ENCODE peak calls at places on chromosome 2, in six cellular contexts. One of them, this sample, is unnamed.

GRCh38 chr2:1591461-1591770 is 152.9 kb downstream of the PXDN start:
- DNase-seq in upper lobe of left lung: peak; percentile 78
- DNase-seq in psoas muscle: peak; percentile 40
- DNase-seq in gastrocnemius medialis: no peak
- DNase-seq in body of pancreas: no peak
- DNase-seq in spleen: no peak
- DNase-seq in this sample: no peak

GRCh38 chr2:200378652-200379290 is 72.3 kb downstream of the SPATS2L start:
- DNase-seq in upper lobe of left lung: no peak
- DNase-seq in psoas muscle: no peak
- DNase-seq in gastrocnemius medialis: no peak
- DNase-seq in body of pancreas: no peak
- DNase-seq in spleen: no peak
- DNase-seq in this sample: no peak

GRCh38 chr2:159515482-159515881 is 100.9 kb downstream of the BAZ2B start:
- DNase-seq in upper lobe of left lung: no peak
- DNase-seq in psoas muscle: no peak
- DNase-seq in gastrocnemius medialis: no peak
- DNase-seq in body of pancreas: no peak
- DNase-seq in spleen: no peak
- DNase-seq in this sample: no peak

GRCh38 chr2:36549063-36549662 is 48.8 kb downstream of the FEZ2 start:
- DNase-seq in upper lobe of left lung: no peak
- DNase-seq in psoas muscle: no peak
- DNase-seq in gastrocnemius medialis: no peak
- DNase-seq in body of pancreas: no peak
- DNase-seq in spleen: no peak
- DNase-seq in this sample: no peak

GRCh38 chr2:72211777-72212515 is 64.3 kb upstream of the CYP26B1 start:
- DNase-seq in upper lobe of left lung: no peak
- DNase-seq in psoas muscle: no peak
- DNase-seq in gastrocnemius medialis: no peak
- DNase-seq in body of pancreas: no peak
- DNase-seq in spleen: no peak
- DNase-seq in this sample: no peak

GRCh38 chr2:56473524-56473923 is 289.7 kb downstream of the CCDC85A start:
- DNase-seq in upper lobe of left lung: no peak
- DNase-seq in psoas muscle: no peak
- DNase-seq in gastrocnemius medialis: no peak
- DNase-seq in body of pancreas: no peak
- DNase-seq in spleen: no peak
- DNase-seq in this sample: no peak

GRCh38 chr2:228653884-228654283 is 472.4 kb upstream of the SPHKAP start:
- DNase-seq in upper lobe of left lung: no peak
- DNase-seq in psoas muscle: no peak
- DNase-seq in gastrocnemius medialis: no peak
- DNase-seq in body of pancreas: no peak
- DNase-seq in spleen: no peak
- DNase-seq in this sample: no peak

GRCh38 chr2:46252891-46253659 is 44.1 kb upstream of the EPAS1 start:
- DNase-seq in upper lobe of left lung: no peak
- DNase-seq in psoas muscle: no peak
- DNase-seq in gastrocnemius medialis: no peak
- DNase-seq in body of pancreas: no peak
- DNase-seq in spleen: no peak
- DNase-seq in this sample: no peak

GRCh38 chr2:198097628-198098027 is 293.2 kb downstream of the PLCL1 start:
- DNase-seq in upper lobe of left lung: no peak
- DNase-seq in psoas muscle: no peak
- DNase-seq in gastrocnemius medialis: no peak
- DNase-seq in body of pancreas: no peak
- DNase-seq in spleen: no peak
- DNase-seq in this sample: no peak

GRCh38 chr2:191171291-191171690 is 20.5 kb upstream of the STAT4 start:
- DNase-seq in upper lobe of left lung: no peak
- DNase-seq in psoas muscle: no peak
- DNase-seq in gastrocnemius medialis: no peak
- DNase-seq in body of pancreas: no peak
- DNase-seq in spleen: no peak
- DNase-seq in this sample: no peak

GRCh38 chr2:4354678-4355077 is 651.3 kb downstream of the DCDC2C start:
- DNase-seq in upper lobe of left lung: peak; percentile 15
- DNase-seq in psoas muscle: no peak
- DNase-seq in gastrocnemius medialis: no peak
- DNase-seq in body of pancreas: peak; percentile 24
- DNase-seq in spleen: no peak
- DNase-seq in this sample: no peak
- TF ChIP-seq CTCF in upper lobe of left lung: no peak
- TF ChIP-seq CTCF in psoas muscle: no peak
- TF ChIP-seq CTCF in gastrocnemius medialis: no peak
- TF ChIP-seq CTCF in body of pancreas: peak; percentile 42
- TF ChIP-seq CTCF in spleen: peak; percentile 14
- TF ChIP-seq CTCF in this sample: no peak

GRCh38 chr2:238511614-238511950 is 84.9 kb downstream of the ASB1 start:
- DNase-seq in upper lobe of left lung: no peak
- DNase-seq in psoas muscle: no peak
- DNase-seq in gastrocnemius medialis: no peak
- DNase-seq in body of pancreas: no peak
- DNase-seq in spleen: peak; percentile 41
- DNase-seq in this sample: no peak

GRCh38 chr2:238515411-238515810 is 88.7 kb downstream of the ASB1 start:
- DNase-seq in upper lobe of left lung: no peak
- DNase-seq in psoas muscle: no peak
- DNase-seq in gastrocnemius medialis: no peak
- DNase-seq in body of pancreas: no peak
- DNase-seq in spleen: no peak
- DNase-seq in this sample: no peak

GRCh38 chr2:238510911-238511613 is 84.3 kb downstream of the ASB1 start:
- DNase-seq in upper lobe of left lung: peak; percentile 61
- DNase-seq in psoas muscle: no peak
- DNase-seq in gastrocnemius medialis: no peak
- DNase-seq in body of pancreas: no peak
- DNase-seq in spleen: peak; percentile 68
- DNase-seq in this sample: no peak

GRCh38 chr2:238512247-238512867 is 85.6 kb downstream of the ASB1 start:
- DNase-seq in upper lobe of left lung: no peak
- DNase-seq in psoas muscle: no peak
- DNase-seq in gastrocnemius medialis: no peak
- DNase-seq in body of pancreas: no peak
- DNase-seq in spleen: peak; percentile 47
- DNase-seq in this sample: no peak

DNA sequence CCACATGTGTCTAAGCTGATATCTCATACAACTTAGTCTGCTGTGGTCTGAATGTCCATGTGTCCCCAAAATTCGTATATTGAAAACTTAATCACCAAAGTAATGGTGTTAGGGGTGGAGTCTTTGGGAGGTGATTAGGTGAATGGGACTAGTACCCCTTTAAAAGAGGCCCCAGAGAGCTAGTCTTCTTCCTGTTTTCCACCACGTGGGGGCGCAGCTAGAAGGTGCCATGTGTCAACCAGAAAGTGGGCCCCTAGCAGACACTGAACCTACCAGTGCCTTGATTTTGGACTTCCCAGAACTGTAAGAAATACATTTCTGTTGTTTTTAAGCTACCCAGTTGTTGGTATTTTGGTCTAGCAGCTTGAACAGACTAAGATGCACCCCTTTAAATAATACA is 86.6 kb downstream of the ASB1 start:
- DNase-seq in upper lobe of left lung: no peak
- DNase-seq in psoas muscle: no peak
- DNase-seq in gastrocnemius medialis: no peak
- DNase-seq in body of pancreas: no peak
- DNase-seq in spleen: peak; percentile 17
- DNase-seq in this sample: no peak
- TF ChIP-seq CTCF in upper lobe of left lung: peak; percentile 30
- TF ChIP-seq CTCF in psoas muscle: peak; percentile 27
- TF ChIP-seq CTCF in gastrocnemius medialis: peak; percentile 36
- TF ChIP-seq CTCF in body of pancreas: no peak
- TF ChIP-seq CTCF in spleen: no peak
- TF ChIP-seq CTCF in this sample: peak; percentile 34

DNA sequence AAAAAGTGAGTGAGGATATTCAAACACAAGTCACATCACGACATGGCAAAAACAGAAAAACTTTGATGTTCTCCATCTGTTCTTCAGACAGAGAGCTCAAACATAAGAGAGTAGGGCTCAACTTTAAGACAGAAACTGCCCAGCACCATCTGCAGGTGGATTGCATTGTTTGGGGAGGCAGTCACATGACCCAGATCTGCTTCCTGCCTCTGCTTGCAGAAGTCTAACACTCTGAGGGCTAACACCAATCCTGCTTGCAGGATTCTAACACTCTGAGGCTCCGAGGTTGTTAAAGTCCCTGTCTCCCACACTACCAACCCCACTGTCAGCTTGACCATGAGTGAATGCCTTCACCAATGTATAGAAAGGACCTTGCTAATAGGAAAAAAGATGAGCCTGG is 176.8 kb upstream of the CREB1 start:
- DNase-seq in upper lobe of left lung: no peak
- DNase-seq in psoas muscle: no peak
- DNase-seq in gastrocnemius medialis: no peak
- DNase-seq in body of pancreas: no peak
- DNase-seq in spleen: no peak
- DNase-seq in this sample: no peak
- TF ChIP-seq CTCF in upper lobe of left lung: no peak
- TF ChIP-seq CTCF in psoas muscle: no peak
- TF ChIP-seq CTCF in gastrocnemius medialis: no peak
- TF ChIP-seq CTCF in body of pancreas: no peak
- TF ChIP-seq CTCF in spleen: no peak
- TF ChIP-seq CTCF in this sample: no peak

DNA sequence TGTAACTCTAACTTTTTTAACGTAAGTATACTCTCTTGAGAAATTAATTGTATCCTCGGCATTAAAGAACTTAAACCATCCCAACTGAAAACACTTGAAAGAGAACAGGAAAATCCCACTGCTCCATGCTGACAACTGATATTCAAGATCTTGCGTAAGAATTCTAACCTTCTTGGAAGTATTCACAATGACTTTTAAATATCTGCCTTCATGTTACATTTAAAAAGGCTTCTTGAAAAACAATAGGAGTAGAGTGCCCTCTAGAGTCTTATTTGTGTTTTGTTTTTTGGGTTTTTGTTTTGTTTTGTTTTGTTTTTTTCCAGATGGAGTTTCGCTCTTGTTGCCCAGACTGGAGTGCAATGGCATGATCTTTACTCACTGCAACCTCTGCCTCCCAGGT is 65.4 kb upstream of the DNAJC10 start:
- DNase-seq in upper lobe of left lung: no peak
- DNase-seq in psoas muscle: no peak
- DNase-seq in gastrocnemius medialis: no peak
- DNase-seq in body of pancreas: no peak
- DNase-seq in spleen: no peak
- DNase-seq in this sample: no peak
- TF ChIP-seq CTCF in upper lobe of left lung: peak; percentile 23
- TF ChIP-seq CTCF in psoas muscle: peak; percentile 40
- TF ChIP-seq CTCF in gastrocnemius medialis: peak; percentile 27
- TF ChIP-seq CTCF in body of pancreas: peak; percentile 81
- TF ChIP-seq CTCF in spleen: peak; percentile 32
- TF ChIP-seq CTCF in this sample: no peak

DNA sequence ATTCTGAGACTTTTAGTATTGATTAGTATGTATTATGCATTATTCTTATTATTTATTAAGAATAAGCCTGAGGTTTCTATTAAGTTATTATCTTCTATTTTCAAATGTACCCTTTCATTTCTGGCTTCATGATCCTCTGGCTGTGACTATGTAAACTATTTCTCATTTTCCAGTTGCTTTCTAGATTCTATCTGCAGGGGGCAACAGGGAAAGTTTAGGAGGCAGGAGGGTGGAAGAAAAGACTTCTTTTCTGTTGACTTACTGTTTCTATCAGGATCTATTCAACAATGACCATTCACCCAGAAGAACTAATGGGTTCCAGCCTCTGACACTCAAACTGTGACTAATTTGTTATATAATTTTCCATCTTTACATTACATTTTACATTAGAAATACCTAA is 653.4 kb upstream of the FSHR start:
- DNase-seq in upper lobe of left lung: no peak
- DNase-seq in psoas muscle: no peak
- DNase-seq in gastrocnemius medialis: no peak
- DNase-seq in body of pancreas: no peak
- DNase-seq in spleen: no peak
- DNase-seq in this sample: no peak
- TF ChIP-seq CTCF in upper lobe of left lung: no peak
- TF ChIP-seq CTCF in psoas muscle: no peak
- TF ChIP-seq CTCF in gastrocnemius medialis: no peak
- TF ChIP-seq CTCF in body of pancreas: no peak
- TF ChIP-seq CTCF in spleen: no peak
- TF ChIP-seq CTCF in this sample: no peak

DNA sequence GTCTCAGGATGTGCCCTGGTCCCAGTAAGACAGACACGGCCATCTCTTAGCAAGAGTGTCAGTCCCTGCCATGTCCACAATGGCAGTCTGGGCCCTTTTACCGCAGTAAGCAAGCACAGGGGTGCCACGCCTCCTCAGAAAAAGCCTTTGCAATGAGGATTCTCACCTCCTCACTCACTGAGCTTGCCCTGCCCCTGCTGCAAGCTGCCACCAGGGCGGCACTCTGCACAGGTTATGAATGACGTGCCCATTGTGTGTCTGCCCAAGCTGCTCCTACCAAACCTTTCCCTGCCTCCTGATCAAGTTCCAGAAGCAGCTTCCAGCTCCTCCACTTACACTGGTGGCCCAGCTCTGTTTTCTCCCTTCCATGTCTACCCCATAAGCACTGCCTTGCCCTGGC is 23.3 kb downstream of the ERCC3 start:
- DNase-seq in upper lobe of left lung: no peak
- DNase-seq in psoas muscle: no peak
- DNase-seq in gastrocnemius medialis: no peak
- DNase-seq in body of pancreas: no peak
- DNase-seq in spleen: no peak
- DNase-seq in this sample: no peak
- TF ChIP-seq CTCF in upper lobe of left lung: no peak
- TF ChIP-seq CTCF in psoas muscle: no peak
- TF ChIP-seq CTCF in gastrocnemius medialis: no peak
- TF ChIP-seq CTCF in body of pancreas: no peak
- TF ChIP-seq CTCF in spleen: no peak
- TF ChIP-seq CTCF in this sample: no peak

This sample was measured in natural killer cell.